ENCODE peak calls at places on chromosomes 3 and 15, in four cellular contexts. I is bronchial epithelial cell; B is activated CD4-positive, alpha-beta T cell treated with anti-CD3 and anti-CD28 coated beads for 24 hours; Z is MM.1S. N is an unnamed sample.

GRCh38 chr3:161171113-161171512 is 50.0 kb upstream of the NMD3 start:
- DNase-seq in I (peak), B (no peak), Z (no peak), N (peak)

GRCh38 chr3:195197764-195198423 is 73.1 kb downstream of the XXYLT1 start:
- DNase-seq in I (peak), Z (no peak), B (no peak), N (peak)

GRCh38 chr15:98360031-98360430 is 288.3 kb upstream of the IGF1R start:
- DNase-seq in B (no peak), Z (no peak), I (no peak), N (no peak)

GRCh38 chr3:107412376-107412775 is 35.1 kb downstream of the CCDC54 start:
- DNase-seq in I (no peak), B (no peak), Z (no peak), N (peak)

GRCh38 chr3:193975072-193975535 is 160.8 kb upstream of the HES1 start:
- DNase-seq in B (no peak), I (no peak), Z (no peak), N (no peak)

GRCh38 chr15:67127925-67128324 is 62.5 kb downstream of the SMAD3 start:
- DNase-seq in I (peak), B (no peak), Z (no peak), N (peak)

GRCh38 chr15:39666671-39667070 is 85.8 kb downstream of the THBS1 start:
- DNase-seq in Z (no peak), I (no peak), B (no peak), N (no peak)

GRCh38 chr3:28008235-28008634 is 233.2 kb upstream of the CMC1 start:
- DNase-seq in I (no peak), B (no peak), Z (no peak), N (no peak)

GRCh38 chr15:29107971-29108645 is 161.5 kb downstream of the NSMCE3 start:
- DNase-seq in I (no peak), Z (no peak), B (no peak), N (no peak)

GRCh38 chr15:39787479-39787878 is 4.8 kb upstream of the FSIP1 start:
- DNase-seq in Z (no peak), B (no peak), I (no peak), N (no peak)

GRCh38 chr3:161915283-161915682 is 418.7 kb downstream of the OTOL1 start:
- DNase-seq in Z (peak), B (no peak), I (no peak), N (no peak)

GRCh38 chr3:94374439-94375161 is 311.7 kb downstream of the NSUN3 start:
- DNase-seq in Z (no peak), I (no peak), B (no peak), N (no peak)

GRCh38 chr3:194265505-194265892 is 85.6 kb downstream of the CPN2 start:
- DNase-seq in I (peak), B (no peak), Z (peak), N (peak)

GRCh38 chr15:63999177-63999576 is 47.1 kb downstream of the DAPK2 start:
- DNase-seq in Z (no peak), B (no peak), I (no peak), N (no peak)

N was measured in epithelial cell of esophagus.